ENCODE peak calls at places on chromosome 1, in nine cellular contexts. D, S, U, I, M, C, Y, A and G are unnamed samples.

GRCh38 chr1:100036718-100037664 is 67.2 kb downstream of the SLC35A3 start:
- DNase-seq in D (no peak), S (no peak), U (no peak), I (peak; percentile 39), M (no peak), C (no peak), Y (peak; percentile 59), A (no peak), G (no peak)

GRCh38 chr1:87117761-87118160 is 203.3 kb downstream of the HS2ST1 start:
- DNase-seq in D (no peak), S (no peak), U (no peak), I (no peak), M (no peak), C (no peak), Y (peak; percentile 20), A (no peak), G (no peak)

GRCh38 chr1:85228952-85229351 is 28.1 kb upstream of the SYDE2 start:
- DNase-seq in D (no peak), S (no peak), U (no peak), I (no peak), M (no peak), C (no peak), Y (no peak), A (no peak), G (no peak)

GRCh38 chr1:173253046-173253445 is 45.9 kb upstream of the TNFSF4 start:
- DNase-seq in D (no peak), S (no peak), U (no peak), I (no peak), M (no peak), C (no peak), Y (peak; percentile 13), A (no peak), G (no peak)

GRCh38 chr1:172867216-172867828 is 183.4 kb downstream of the TNFSF18 start:
- DNase-seq in D (no peak), S (no peak), U (no peak), I (no peak), M (no peak), C (no peak), Y (no peak), A (no peak), G (no peak)

GRCh38 chr1:245154429-245155185 is at the start of gene KIF26B:
- DNase-seq in D (peak; percentile 46), S (peak; percentile 73), U (peak; percentile 48), I (peak; percentile 24), M (no peak), C (no peak), Y (peak; percentile 68), A (peak; percentile 44), G (no peak)

GRCh38 chr1:119636500-119637089 is 11.5 kb downstream of the ZNF697 start:
- DNase-seq in D (no peak), S (no peak), U (no peak), I (no peak), M (no peak), C (no peak), Y (no peak), A (no peak), G (no peak)

GRCh38 chr1:210214573-210215409 is 17.8 kb upstream of the SERTAD4 start:
- DNase-seq in D (no peak), S (no peak), U (no peak), I (no peak), M (no peak), C (no peak), Y (no peak), A (no peak), G (no peak)

GRCh38 chr1:97870574-97870973 is 50.3 kb downstream of the DPYD start:
- DNase-seq in D (no peak), S (no peak), U (no peak), I (no peak), M (no peak), C (no peak), Y (no peak), A (no peak), G (no peak)

GRCh38 chr1:212565079-212565478 is 43.5 kb upstream of the ATF3 start:
- DNase-seq in D (no peak), S (no peak), U (no peak), I (no peak), M (no peak), C (no peak), Y (no peak), A (no peak), G (no peak)

GRCh38 chr1:46020005-46020404 is 112.4 kb downstream of the PIK3R3 start:
- DNase-seq in D (no peak), S (no peak), U (no peak), I (no peak), M (no peak), C (no peak), Y (no peak), A (no peak), G (no peak)

GRCh38 chr1:214377886-214378285 is 96.9 kb downstream of the SMYD2 start:
- DNase-seq in D (no peak), S (no peak), U (no peak), I (no peak), M (peak; percentile 51), C (no peak), Y (peak; percentile 80), A (no peak), G (no peak)

GRCh38 chr1:21295059-21295401 is 4.8 kb upstream of the ECE1 start:
- DNase-seq in D (no peak), S (no peak), U (no peak), I (no peak), M (no peak), C (no peak), Y (peak; percentile 38), A (no peak), G (no peak)

GRCh38 chr1:174982971-174983689 is 16.6 kb upstream of the CACYBP start:
- DNase-seq in D (peak; percentile 26), S (no peak), U (no peak), I (peak; percentile 61), M (no peak), C (no peak), Y (peak; percentile 80), A (no peak), G (no peak)

GRCh38 chr1:201695607-201696006 is 133.3 kb upstream of the IPO9 start:
- DNase-seq in D (no peak), S (no peak), U (no peak), I (no peak), M (no peak), C (no peak), Y (no peak), A (no peak), G (no peak)

GRCh38 chr1:187837787-187838186 is 1009.0 kb downstream of the PLA2G4A start:
- DNase-seq in D (no peak), S (no peak), U (no peak), I (no peak), M (no peak), C (no peak), Y (no peak), A (no peak), G (no peak)

GRCh38 chr1:150234309-150234646 is 1.6 kb downstream of the ANP32E start:
- DNase-seq in D (no peak), S (no peak), U (no peak), I (no peak), M (no peak), C (peak; percentile 56), Y (no peak), A (no peak), G (no peak)

DNA sequence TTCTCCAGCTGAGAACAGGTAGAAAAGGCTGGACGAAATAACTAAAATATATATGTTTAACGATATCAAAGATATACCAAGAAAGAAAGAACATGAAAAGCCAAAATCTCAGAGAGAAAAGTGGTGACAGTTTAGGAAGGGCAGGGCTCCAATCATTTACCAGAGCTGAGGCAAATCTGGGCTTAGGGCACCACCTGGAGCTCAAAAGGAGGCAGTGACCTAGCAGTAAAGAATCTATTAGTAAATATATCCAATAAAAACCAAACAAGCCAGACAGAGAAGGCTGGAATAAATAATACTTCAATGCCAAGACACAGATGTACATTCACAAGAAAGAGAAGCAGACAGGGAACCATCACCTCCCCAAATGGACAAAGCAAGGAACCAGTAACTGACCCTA is 43.5 kb downstream of the CHIA start:
- DNase-seq in D (no peak), S (peak; percentile 62), U (no peak), I (no peak), M (peak; percentile 8), C (no peak), Y (peak; percentile 71), A (no peak), G (no peak)
- TF ChIP-seq CTCF in D (peak; percentile 82), S (peak; percentile 17), U (peak; percentile 73), I (no peak), M (peak; percentile 69), C (peak; percentile 68), Y (peak; percentile 69), A (peak; percentile 36), G (peak; percentile 43)

DNA sequence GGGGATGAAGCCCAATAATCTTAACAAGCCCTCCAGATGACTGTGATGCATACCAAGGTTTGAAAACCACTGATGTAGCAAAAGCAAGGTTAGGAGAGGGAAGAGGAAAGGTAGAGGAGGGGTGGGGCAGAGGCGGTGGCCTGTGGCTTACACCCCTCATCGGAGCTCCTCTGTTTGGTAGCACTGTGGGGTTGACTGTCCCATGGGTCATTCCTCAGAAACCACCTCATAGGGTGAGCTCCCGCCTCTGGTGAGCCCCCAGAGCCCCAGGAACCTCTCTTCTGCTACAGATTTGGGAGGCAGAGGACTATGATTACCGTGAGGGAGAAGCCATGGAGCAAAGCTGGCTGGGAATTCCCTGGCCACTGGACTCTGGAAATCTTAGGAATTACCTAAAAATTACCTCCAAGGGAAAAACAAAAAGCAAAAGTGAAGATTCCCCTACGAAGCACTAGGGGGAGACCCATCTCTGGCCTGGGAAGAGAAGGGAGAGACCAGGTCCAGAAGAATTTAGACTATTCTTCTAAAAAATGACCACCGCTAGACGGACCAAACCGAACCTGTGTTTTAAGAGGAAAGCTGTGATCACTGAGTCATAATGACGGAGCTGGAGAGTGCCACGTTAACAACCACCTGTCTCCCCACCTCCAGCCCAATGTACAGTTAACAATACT is 1.5 kb upstream of the RASSF5 start:
- DNase-seq in D (no peak), S (peak; percentile 41), U (no peak), I (no peak), M (no peak), C (no peak), Y (peak; percentile 63), A (no peak), G (no peak)
- TF ChIP-seq CTCF in D (peak; percentile 57), S (peak; percentile 42), U (peak; percentile 54), I (no peak), M (peak; percentile 66), C (peak; percentile 64), Y (peak; percentile 71), A (peak; percentile 13), G (peak; percentile 58)

DNA sequence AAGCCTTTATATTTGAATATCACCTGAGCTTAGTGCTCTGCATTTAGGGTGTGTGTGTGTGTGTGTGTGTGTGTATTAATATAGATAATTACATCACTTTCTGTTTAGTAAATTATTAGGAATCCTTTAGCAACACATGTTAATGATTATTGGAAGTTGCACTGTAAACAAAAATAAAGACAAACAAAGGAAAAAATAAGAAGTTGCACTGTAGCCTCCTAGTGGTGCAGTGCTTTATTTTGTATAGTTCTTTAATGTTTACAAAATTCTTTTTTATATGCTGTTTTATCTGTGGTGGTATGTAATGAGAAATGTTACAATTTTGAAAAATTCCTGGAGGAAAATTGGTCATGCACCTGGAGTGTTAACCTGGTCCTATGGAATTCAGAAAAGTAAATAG is 69.2 kb downstream of the UBE4B start:
- DNase-seq in D (no peak), S (no peak), U (no peak), I (no peak), M (no peak), C (no peak), Y (no peak), A (no peak), G (no peak)
- TF ChIP-seq CTCF in D (peak; percentile 43), S (no peak), U (peak; percentile 8), I (no peak), M (peak; percentile 13), C (no peak), Y (peak; percentile 18), A (no peak), G (no peak)

GRCh38 chr1:222171005-222171404 is 376.9 kb downstream of the HHIPL2 start:
- DNase-seq in D (no peak), S (peak; percentile 36), U (no peak), I (no peak), M (peak; percentile 38), C (peak; percentile 10), Y (peak; percentile 72), A (no peak), G (peak; percentile 18)
- TF ChIP-seq CTCF in D (peak; percentile 71), S (no peak), U (peak; percentile 62), I (peak; percentile 38), M (peak; percentile 60), C (peak; percentile 62), Y (peak; percentile 75), A (peak; percentile 41), G (peak; percentile 64)